ENCODE peak calls at places on chromosomes 12 and 14, in seven cellular contexts. One of them, this sample, is unnamed.

GRCh38 chr12:97984951-97985350 is 522.3 kb downstream of the RMST start:
- DNase-seq in HEK293T: no peak
- DNase-seq in neural crest cell: no peak
- DNase-seq in putamen: no peak
- DNase-seq in G401: peak; percentile 50
- DNase-seq in A172: no peak
- DNase-seq in lung microvascular endothelial cell: no peak
- DNase-seq in this sample: no peak

GRCh38 chr14:54650331-54651017 is 83.5 kb downstream of the SAMD4A start:
- DNase-seq in G401: no peak
- DNase-seq in lung microvascular endothelial cell: peak; percentile 97
- DNase-seq in putamen: peak; percentile 49
- DNase-seq in A172: peak; percentile 27
- DNase-seq in neural crest cell: no peak
- DNase-seq in HEK293T: no peak
- DNase-seq in this sample: no peak

GRCh38 chr12:68349921-68350606 is 17.9 kb upstream of the MDM1 start:
- DNase-seq in A172: no peak
- DNase-seq in neural crest cell: no peak
- DNase-seq in lung microvascular endothelial cell: peak; percentile 26
- DNase-seq in putamen: no peak
- DNase-seq in G401: peak; percentile 71
- DNase-seq in HEK293T: no peak
- DNase-seq in this sample: no peak

GRCh38 chr12:104201238-104202001 is 14.2 kb upstream of the TXNRD1 start:
- DNase-seq in G401: peak; percentile 67
- DNase-seq in neural crest cell: peak; percentile 35
- DNase-seq in A172: peak; percentile 60
- DNase-seq in HEK293T: peak; percentile 74
- DNase-seq in lung microvascular endothelial cell: peak; percentile 80
- DNase-seq in putamen: no peak
- DNase-seq in this sample: peak; percentile 37

GRCh38 chr14:25150401-25150800 is 100.5 kb upstream of the STXBP6 start:
- DNase-seq in neural crest cell: no peak
- DNase-seq in HEK293T: no peak
- DNase-seq in G401: no peak
- DNase-seq in putamen: no peak
- DNase-seq in A172: no peak
- DNase-seq in lung microvascular endothelial cell: no peak
- DNase-seq in this sample: no peak

GRCh38 chr12:63816031-63816430 is 28.5 kb upstream of the SRGAP1 start:
- DNase-seq in G401: no peak
- DNase-seq in neural crest cell: no peak
- DNase-seq in lung microvascular endothelial cell: peak; percentile 41
- DNase-seq in A172: no peak
- DNase-seq in putamen: no peak
- DNase-seq in HEK293T: no peak
- DNase-seq in this sample: no peak

GRCh38 chr14:89501381-89501780 is 84.3 kb upstream of the FOXN3 start:
- DNase-seq in putamen: no peak
- DNase-seq in G401: no peak
- DNase-seq in HEK293T: no peak
- DNase-seq in lung microvascular endothelial cell: no peak
- DNase-seq in A172: no peak
- DNase-seq in neural crest cell: no peak
- DNase-seq in this sample: no peak

GRCh38 chr12:111598637-111599458 is at the start of gene ATXN2:
- DNase-seq in neural crest cell: peak; percentile 41
- DNase-seq in HEK293T: peak; percentile 76
- DNase-seq in G401: peak; percentile 61
- DNase-seq in A172: no peak
- DNase-seq in lung microvascular endothelial cell: no peak
- DNase-seq in putamen: peak; percentile 63
- DNase-seq in this sample: no peak

GRCh38 chr14:78885884-78886283 is 715.7 kb downstream of the NRXN3 start:
- DNase-seq in lung microvascular endothelial cell: no peak
- DNase-seq in G401: no peak
- DNase-seq in putamen: no peak
- DNase-seq in A172: no peak
- DNase-seq in HEK293T: no peak
- DNase-seq in neural crest cell: no peak
- DNase-seq in this sample: no peak

GRCh38 chr14:99261916-99262787 is 9.8 kb downstream of the BCL11B start:
- DNase-seq in putamen: no peak
- DNase-seq in G401: no peak
- DNase-seq in A172: no peak
- DNase-seq in HEK293T: no peak
- DNase-seq in neural crest cell: no peak
- DNase-seq in lung microvascular endothelial cell: no peak
- DNase-seq in this sample: no peak

GRCh38 chr12:109053382-109054123 is 1.2 kb downstream of the USP30 start:
- DNase-seq in A172: no peak
- DNase-seq in HEK293T: no peak
- DNase-seq in neural crest cell: no peak
- DNase-seq in G401: peak; percentile 4
- DNase-seq in lung microvascular endothelial cell: peak; percentile 28
- DNase-seq in putamen: no peak
- DNase-seq in this sample: no peak

GRCh38 chr12:67758119-67758873 is 109.8 kb downstream of the DYRK2 start:
- DNase-seq in A172: no peak
- DNase-seq in lung microvascular endothelial cell: no peak
- DNase-seq in G401: no peak
- DNase-seq in HEK293T: no peak
- DNase-seq in putamen: no peak
- DNase-seq in neural crest cell: no peak
- DNase-seq in this sample: no peak

GRCh38 chr12:31204995-31205582 is 120.9 kb downstream of the SINHCAF start:
- DNase-seq in HEK293T: no peak
- DNase-seq in G401: no peak
- DNase-seq in lung microvascular endothelial cell: peak; percentile 72
- DNase-seq in A172: peak; percentile 34
- DNase-seq in neural crest cell: no peak
- DNase-seq in putamen: no peak
- DNase-seq in this sample: peak; percentile 5

GRCh38 chr14:85090681-85091080 is 439.3 kb upstream of the FLRT2 start:
- DNase-seq in neural crest cell: no peak
- DNase-seq in G401: no peak
- DNase-seq in putamen: no peak
- DNase-seq in HEK293T: no peak
- DNase-seq in lung microvascular endothelial cell: no peak
- DNase-seq in A172: no peak
- DNase-seq in this sample: no peak

GRCh38 chr12:95625012-95625411 is 73.7 kb upstream of the USP44 start:
- DNase-seq in putamen: no peak
- DNase-seq in A172: no peak
- DNase-seq in lung microvascular endothelial cell: no peak
- DNase-seq in neural crest cell: no peak
- DNase-seq in HEK293T: no peak
- DNase-seq in G401: no peak
- DNase-seq in this sample: no peak

GRCh38 chr14:62308316-62308715 is 546.1 kb downstream of the SNAPC1 start:
- DNase-seq in putamen: no peak
- DNase-seq in HEK293T: no peak
- DNase-seq in neural crest cell: no peak
- DNase-seq in A172: no peak
- DNase-seq in lung microvascular endothelial cell: no peak
- DNase-seq in G401: no peak
- DNase-seq in this sample: no peak

GRCh38 chr12:24500466-24501232 is 448.3 kb downstream of the BCAT1 start:
- DNase-seq in G401: no peak
- DNase-seq in lung microvascular endothelial cell: no peak
- DNase-seq in putamen: no peak
- DNase-seq in neural crest cell: no peak
- DNase-seq in HEK293T: no peak
- DNase-seq in A172: no peak
- DNase-seq in this sample: no peak

GRCh38 chr12:49043856-49044258 is 16.7 kb downstream of the KMT2D start:
- DNase-seq in lung microvascular endothelial cell: peak; percentile 72
- DNase-seq in neural crest cell: peak; percentile 71
- DNase-seq in HEK293T: peak; percentile 84
- DNase-seq in A172: no peak
- DNase-seq in G401: peak; percentile 41
- DNase-seq in putamen: no peak
- DNase-seq in this sample: no peak

GRCh38 chr12:102483466-102483865 is 3.1 kb upstream of the IGF1 start:
- DNase-seq in putamen: no peak
- DNase-seq in neural crest cell: no peak
- DNase-seq in lung microvascular endothelial cell: no peak
- DNase-seq in G401: no peak
- DNase-seq in A172: no peak
- DNase-seq in HEK293T: no peak
- DNase-seq in this sample: no peak

GRCh38 chr14:104542871-104543830 is 36.4 kb upstream of the C14orf180 start:
- DNase-seq in lung microvascular endothelial cell: no peak
- DNase-seq in putamen: no peak
- DNase-seq in HEK293T: no peak
- DNase-seq in A172: no peak
- DNase-seq in G401: no peak
- DNase-seq in neural crest cell: no peak
- DNase-seq in this sample: no peak

GRCh38 chr14:105912641-105913180 is 386.3 kb downstream of the TMEM121 start:
- DNase-seq in A172: no peak
- DNase-seq in neural crest cell: no peak
- DNase-seq in HEK293T: no peak
- DNase-seq in putamen: no peak
- DNase-seq in G401: no peak
- DNase-seq in lung microvascular endothelial cell: no peak
- DNase-seq in this sample: no peak

GRCh38 chr12:2138871-2139308 is 86.1 kb downstream of the CACNA1C start:
- DNase-seq in A172: no peak
- DNase-seq in neural crest cell: no peak
- DNase-seq in G401: no peak
- DNase-seq in lung microvascular endothelial cell: no peak
- DNase-seq in HEK293T: no peak
- DNase-seq in putamen: no peak
- DNase-seq in this sample: no peak

GRCh38 chr12:52633383-52633782 is 15.0 kb upstream of the KRT73 start:
- DNase-seq in putamen: no peak
- DNase-seq in lung microvascular endothelial cell: no peak
- DNase-seq in A172: no peak
- DNase-seq in neural crest cell: no peak
- DNase-seq in HEK293T: no peak
- DNase-seq in G401: no peak
- DNase-seq in this sample: no peak

GRCh38 chr12:77079631-77080030 is 14.3 kb upstream of the E2F7 start:
- DNase-seq in lung microvascular endothelial cell: no peak
- DNase-seq in neural crest cell: no peak
- DNase-seq in putamen: no peak
- DNase-seq in G401: no peak
- DNase-seq in HEK293T: no peak
- DNase-seq in A172: no peak
- DNase-seq in this sample: no peak

GRCh38 chr12:132397152-132397933 is 68.0 kb upstream of the GALNT9 start:
- DNase-seq in lung microvascular endothelial cell: no peak
- DNase-seq in G401: no peak
- DNase-seq in A172: no peak
- DNase-seq in neural crest cell: no peak
- DNase-seq in HEK293T: no peak
- DNase-seq in putamen: no peak
- DNase-seq in this sample: no peak

GRCh38 chr12:52794479-52795331 is 1.2 kb downstream of the KRT3 start:
- DNase-seq in putamen: no peak
- DNase-seq in A172: peak; percentile 50
- DNase-seq in HEK293T: no peak
- DNase-seq in neural crest cell: no peak
- DNase-seq in lung microvascular endothelial cell: no peak
- DNase-seq in G401: no peak
- DNase-seq in this sample: no peak

GRCh38 chr12:131830335-131831020 is 2.3 kb downstream of the MMP17 start:
- DNase-seq in putamen: peak; percentile 83
- DNase-seq in lung microvascular endothelial cell: peak; percentile 94
- DNase-seq in HEK293T: peak; percentile 72
- DNase-seq in neural crest cell: peak; percentile 76
- DNase-seq in A172: peak; percentile 55
- DNase-seq in G401: peak; percentile 30
- DNase-seq in this sample: no peak

GRCh38 chr12:132661972-132662371 is 25.2 kb downstream of the POLE start:
- DNase-seq in putamen: no peak
- DNase-seq in lung microvascular endothelial cell: no peak
- DNase-seq in neural crest cell: no peak
- DNase-seq in HEK293T: no peak
- DNase-seq in G401: no peak
- DNase-seq in A172: no peak
- DNase-seq in this sample: no peak

GRCh38 chr12:2240390-2240789 is 187.6 kb downstream of the CACNA1C start:
- DNase-seq in A172: no peak
- DNase-seq in neural crest cell: no peak
- DNase-seq in lung microvascular endothelial cell: no peak
- DNase-seq in putamen: no peak
- DNase-seq in HEK293T: no peak
- DNase-seq in G401: no peak
- DNase-seq in this sample: no peak

GRCh38 chr12:112837629-112838191 is 46.2 kb downstream of the RPH3A start:
- DNase-seq in A172: peak; percentile 44
- DNase-seq in lung microvascular endothelial cell: peak; percentile 73
- DNase-seq in putamen: no peak
- DNase-seq in neural crest cell: no peak
- DNase-seq in G401: no peak
- DNase-seq in HEK293T: no peak
- DNase-seq in this sample: peak; percentile 22

GRCh38 chr14:69658664-69659261 is 47.4 kb downstream of the SUSD6 start:
- DNase-seq in neural crest cell: no peak
- DNase-seq in G401: no peak
- DNase-seq in A172: peak; percentile 41
- DNase-seq in lung microvascular endothelial cell: no peak
- DNase-seq in HEK293T: no peak
- DNase-seq in putamen: no peak
- DNase-seq in this sample: no peak

GRCh38 chr12:88267630-88268029 is 125.5 kb downstream of the TMTC3 start:
- DNase-seq in G401: no peak
- DNase-seq in HEK293T: no peak
- DNase-seq in lung microvascular endothelial cell: no peak
- DNase-seq in A172: no peak
- DNase-seq in neural crest cell: no peak
- DNase-seq in putamen: no peak
- DNase-seq in this sample: no peak

GRCh38 chr12:75943730-75944096 is 87.9 kb downstream of the PHLDA1 start:
- DNase-seq in neural crest cell: no peak
- DNase-seq in A172: peak; percentile 27
- DNase-seq in putamen: no peak
- DNase-seq in lung microvascular endothelial cell: peak; percentile 28
- DNase-seq in G401: no peak
- DNase-seq in HEK293T: no peak
- DNase-seq in this sample: no peak

GRCh38 chr12:17992002-17992656 is 97.9 kb downstream of the RERGL start:
- DNase-seq in A172: peak; percentile 45
- DNase-seq in HEK293T: peak; percentile 29
- DNase-seq in putamen: peak; percentile 47
- DNase-seq in lung microvascular endothelial cell: peak; percentile 41
- DNase-seq in G401: peak; percentile 23
- DNase-seq in neural crest cell: peak; percentile 67
- DNase-seq in this sample: peak; percentile 77